ENCODE peak calls at places on chromosomes 6 and 20, in seven cellular contexts. Y, X, U, V, S, R and H are unnamed samples.

GRCh38 chr6:9583946-9584345 is 830.9 kb downstream of the TFAP2A start:
- DNase-seq in Y (peak), V (no peak), S (no peak), R (no peak), U (no peak), X (no peak), H (no peak)

GRCh38 chr20:35395728-35396127 is 16.0 kb downstream of the UQCC1 start:
- DNase-seq in R (no peak), S (no peak), Y (peak), U (peak), V (no peak), X (no peak), H (peak)

GRCh38 chr20:56833427-56833826 is 204.3 kb downstream of the TFAP2C start:
- DNase-seq in X (no peak), V (no peak), R (peak), Y (no peak), U (no peak), S (no peak), H (no peak)

GRCh38 chr6:41548841-41549642 is 2.9 kb downstream of the FOXP4 start:
- DNase-seq in R (no peak), V (no peak), Y (no peak), S (no peak), U (no peak), X (no peak), H (no peak)

GRCh38 chr6:116374586-116374985 is 3.8 kb downstream of the DSE start:
- DNase-seq in S (no peak), V (no peak), U (no peak), R (no peak), X (no peak), Y (no peak), H (no peak)

GRCh38 chr6:110399219-110400071 is 15.9 kb downstream of the DDO start:
- DNase-seq in Y (no peak), R (peak), S (no peak), U (no peak), X (no peak), V (no peak), H (no peak)

GRCh38 chr20:61662946-61663460 is 402.7 kb downstream of the TAF4 start:
- DNase-seq in X (no peak), Y (no peak), R (no peak), S (no peak), U (no peak), V (no peak), H (no peak)

GRCh38 chr20:431012-431904 is 23.2 kb downstream of the RBCK1 start:
- DNase-seq in X (no peak), Y (peak), R (peak), U (no peak), S (peak), V (no peak), H (peak)

GRCh38 chr20:49275634-49276033 is 2.2 kb downstream of the ZNFX1 start:
- DNase-seq in X (no peak), R (no peak), S (no peak), V (no peak), U (no peak), Y (peak), H (no peak)

GRCh38 chr6:111769365-111770127 is 103.7 kb downstream of the FYN start:
- DNase-seq in Y (no peak), R (no peak), U (no peak), X (peak), V (no peak), S (no peak), H (no peak)

GRCh38 chr20:36881888-36882287 is 6.0 kb downstream of the TLDC2 start:
- DNase-seq in Y (peak), S (no peak), X (no peak), V (no peak), U (no peak), R (no peak), H (no peak)

GRCh38 chr20:9043364-9043763 is 25.5 kb upstream of the PLCB4 start:
- DNase-seq in R (no peak), X (no peak), S (no peak), V (no peak), U (no peak), Y (no peak), H (no peak)

GRCh38 chr6:169654590-169655391 is 47.0 kb downstream of the WDR27 start:
- DNase-seq in V (peak), U (peak), R (peak), X (peak), S (peak), Y (peak), H (peak)